ENCODE peak calls at places on chromosomes 16 and 17, in six cellular contexts. Z, O, N, T, H and Y are unnamed samples.

GRCh38 chr16:783404-784161 is 4.6 kb downstream of the RPUSD1 start:
- DNase-seq in Z (no peak), O (no peak), N (no peak), T (no peak), H (peak; percentile 49), Y (no peak)

GRCh38 chr17:74962622-74963394 is 9.8 kb downstream of the HID1 start:
- DNase-seq in Z (no peak), O (no peak), N (no peak), T (no peak), H (no peak), Y (no peak)

GRCh38 chr17:54976316-54976715 is 7.8 kb downstream of the STXBP4 start:
- DNase-seq in Z (no peak), O (no peak), N (no peak), T (no peak), H (no peak), Y (no peak)

GRCh38 chr16:86252596-86252995 is 257.7 kb upstream of the FOXF1 start:
- DNase-seq in Z (no peak), O (no peak), N (no peak), T (no peak), H (no peak), Y (no peak)

GRCh38 chr17:21166599-21167265 is 40.0 kb downstream of the DHRS7B start:
- DNase-seq in Z (no peak), O (no peak), N (no peak), T (no peak), H (no peak), Y (no peak)

GRCh38 chr17:77675816-77676799 is 282.4 kb upstream of the TNRC6C start:
- DNase-seq in Z (no peak), O (no peak), N (no peak), T (no peak), H (no peak), Y (no peak)

GRCh38 chr17:78645421-78646295 is 68.5 kb upstream of the DNAH17 start:
- DNase-seq in Z (no peak), O (no peak), N (peak; percentile 62), T (no peak), H (no peak), Y (no peak)

GRCh38 chr17:70808596-70808995 is 639.3 kb downstream of the KCNJ2 start:
- DNase-seq in Z (no peak), O (no peak), N (no peak), T (no peak), H (peak; percentile 21), Y (no peak)

GRCh38 chr17:13587487-13588338 is 14.0 kb downstream of the HS3ST3A1 start:
- DNase-seq in Z (no peak), O (no peak), N (no peak), T (no peak), H (no peak), Y (no peak)

GRCh38 chr17:82888583-82889495 is 49.0 kb upstream of the ZNF750 start:
- DNase-seq in Z (no peak), O (no peak), N (no peak), T (no peak), H (no peak), Y (no peak)

GRCh38 chr16:83967838-83968482 is at the start of gene NECAB2:
- DNase-seq in Z (no peak), O (no peak), N (no peak), T (no peak), H (peak; percentile 15), Y (no peak)

GRCh38 chr16:56615353-56615752 is 7.0 kb downstream of the MT2A start:
- DNase-seq in Z (no peak), O (no peak), N (no peak), T (no peak), H (peak; percentile 65), Y (no peak)

GRCh38 chr16:75620326-75621169 is 2.5 kb downstream of the ADAT1 start:
- DNase-seq in Z (no peak), O (no peak), N (no peak), T (peak; percentile 69), H (no peak), Y (no peak)

GRCh38 chr17:9768381-9768934 is 22.9 kb downstream of the DHRS7C start:
- DNase-seq in Z (no peak), O (no peak), N (no peak), T (no peak), H (peak; percentile 6), Y (no peak)

GRCh38 chr17:56112086-56112485 is 41.2 kb upstream of the ANKFN1 start:
- DNase-seq in Z (peak; percentile 34), O (no peak), N (no peak), T (no peak), H (peak; percentile 73), Y (no peak)

GRCh38 chr16:3879258-3879886 is 1.1 kb downstream of the CREBBP start:
- DNase-seq in Z (no peak), O (no peak), N (peak; percentile 23), T (no peak), H (peak; percentile 14), Y (peak; percentile 59)

GRCh38 chr17:41559548-41559947 is 12.3 kb downstream of the KRT9 start:
- DNase-seq in Z (no peak), O (no peak), N (no peak), T (no peak), H (peak; percentile 6), Y (no peak)

GRCh38 chr17:7262192-7263070 is at the start of gene CLDN7:
- DNase-seq in Z (no peak), O (no peak), N (no peak), T (no peak), H (no peak), Y (peak; percentile 96)

GRCh38 chr17:67830440-67830839 is 5.1 kb downstream of the BPTF start:
- DNase-seq in Z (no peak), O (no peak), N (no peak), T (no peak), H (no peak), Y (no peak)

GRCh38 chr17:5516060-5516792 is 29.9 kb downstream of the MIS12 start:
- DNase-seq in Z (peak; percentile 74), O (peak; percentile 97), N (no peak), T (no peak), H (peak; percentile 97), Y (no peak)

GRCh38 chr17:74380086-74380958 is 13.0 kb downstream of the GPR142 start:
- DNase-seq in Z (no peak), O (no peak), N (no peak), T (no peak), H (no peak), Y (no peak)

GRCh38 chr17:82458885-82459424 is 414 bp downstream of the NARF start:
- DNase-seq in Z (no peak), O (no peak), N (peak; percentile 47), T (no peak), H (no peak), Y (peak; percentile 65)

GRCh38 chr16:64996641-64997040 is 125.2 kb downstream of the CDH11 start:
- DNase-seq in Z (no peak), O (no peak), N (no peak), T (no peak), H (no peak), Y (no peak)

GRCh38 chr16:769201-769769 is 8.8 kb downstream of the MSLN start:
- DNase-seq in Z (no peak), O (no peak), N (no peak), T (no peak), H (no peak), Y (no peak)

GRCh38 chr16:58127033-58127556 is 2.1 kb downstream of the CFAP20 start:
- DNase-seq in Z (peak; percentile 36), O (no peak), N (peak; percentile 64), T (no peak), H (peak; percentile 75), Y (no peak)

GRCh38 chr16:12801511-12802042 is 2.1 kb downstream of the CPPED1 start:
- DNase-seq in Z (peak; percentile 80), O (no peak), N (peak; percentile 10), T (no peak), H (peak; percentile 92), Y (no peak)

GRCh38 chr17:42566873-42567573 is at the start of gene MLX:
- DNase-seq in Z (peak; percentile 77), O (peak; percentile 62), N (peak; percentile 91), T (peak; percentile 91), H (peak; percentile 86), Y (no peak)

GRCh38 chr17:28274591-28275265 is 44.3 kb upstream of the TMEM97 start:
- DNase-seq in Z (no peak), O (no peak), N (no peak), T (no peak), H (no peak), Y (no peak)

GRCh38 chr16:2973081-2973480 is 3.9 kb downstream of the PAQR4 start:
- DNase-seq in Z (no peak), O (no peak), N (no peak), T (no peak), H (no peak), Y (no peak)